ENCODE peak calls at places on chromosomes 1 and 21, in six cellular contexts. One of them, this sample, is unnamed.

GRCh38 chr1:14880456-14881316 is 272.9 kb upstream of the TMEM51 start:
- DNase-seq in gastrocnemius medialis: no peak
- DNase-seq in left ventricle myocardium inferior: no peak
- DNase-seq in cardiac muscle cell: no peak
- DNase-seq in thyroid gland: no peak
- DNase-seq in lower lobe of right lung: no peak
- DNase-seq in this sample: no peak

GRCh38 chr1:12180315-12180714 is 13.5 kb downstream of the TNFRSF1B start:
- DNase-seq in gastrocnemius medialis: peak; percentile 77
- DNase-seq in thyroid gland: peak; percentile 28
- DNase-seq in lower lobe of right lung: peak; percentile 92
- DNase-seq in cardiac muscle cell: no peak
- DNase-seq in left ventricle myocardium inferior: peak; percentile 69
- DNase-seq in this sample: no peak

GRCh38 chr1:9823943-9824701 is at the start of gene CLSTN1:
- DNase-seq in lower lobe of right lung: peak; percentile 92
- DNase-seq in cardiac muscle cell: peak; percentile 94
- DNase-seq in left ventricle myocardium inferior: peak; percentile 92
- DNase-seq in thyroid gland: peak; percentile 84
- DNase-seq in gastrocnemius medialis: peak; percentile 70
- DNase-seq in this sample: peak; percentile 95

GRCh38 chr1:161999318-162000052 is 24.2 kb downstream of the OLFML2B start:
- DNase-seq in left ventricle myocardium inferior: no peak
- DNase-seq in cardiac muscle cell: no peak
- DNase-seq in thyroid gland: no peak
- DNase-seq in lower lobe of right lung: no peak
- DNase-seq in gastrocnemius medialis: no peak
- DNase-seq in this sample: no peak

GRCh38 chr1:203048555-203049051 is 22.3 kb downstream of the PPFIA4 start:
- DNase-seq in gastrocnemius medialis: no peak
- DNase-seq in left ventricle myocardium inferior: no peak
- DNase-seq in lower lobe of right lung: no peak
- DNase-seq in thyroid gland: peak; percentile 70
- DNase-seq in cardiac muscle cell: peak; percentile 58
- DNase-seq in this sample: no peak

GRCh38 chr1:33022650-33023200 is 14.0 kb downstream of the AK2 start:
- DNase-seq in cardiac muscle cell: no peak
- DNase-seq in gastrocnemius medialis: no peak
- DNase-seq in lower lobe of right lung: no peak
- DNase-seq in thyroid gland: no peak
- DNase-seq in left ventricle myocardium inferior: no peak
- DNase-seq in this sample: no peak

GRCh38 chr1:200034821-200035396 is 7.4 kb downstream of the NR5A2 start:
- DNase-seq in gastrocnemius medialis: no peak
- DNase-seq in thyroid gland: no peak
- DNase-seq in left ventricle myocardium inferior: no peak
- DNase-seq in cardiac muscle cell: no peak
- DNase-seq in lower lobe of right lung: no peak
- DNase-seq in this sample: peak; percentile 55

GRCh38 chr1:43354471-43354870 is 4.3 kb upstream of the CDC20 start:
- DNase-seq in left ventricle myocardium inferior: no peak
- DNase-seq in gastrocnemius medialis: no peak
- DNase-seq in thyroid gland: no peak
- DNase-seq in lower lobe of right lung: no peak
- DNase-seq in cardiac muscle cell: no peak
- DNase-seq in this sample: no peak

GRCh38 chr1:52771384-52771783 is 45.1 kb downstream of the ZYG11B start:
- DNase-seq in gastrocnemius medialis: no peak
- DNase-seq in cardiac muscle cell: no peak
- DNase-seq in left ventricle myocardium inferior: no peak
- DNase-seq in thyroid gland: no peak
- DNase-seq in lower lobe of right lung: no peak
- DNase-seq in this sample: no peak

GRCh38 chr1:1893997-1894353 is 3.1 kb upstream of the GNB1 start:
- DNase-seq in thyroid gland: no peak
- DNase-seq in gastrocnemius medialis: no peak
- DNase-seq in cardiac muscle cell: no peak
- DNase-seq in left ventricle myocardium inferior: no peak
- DNase-seq in lower lobe of right lung: no peak
- DNase-seq in this sample: no peak

GRCh38 chr1:173669491-173669941 is at the start of gene ANKRD45:
- DNase-seq in gastrocnemius medialis: no peak
- DNase-seq in thyroid gland: peak; percentile 33
- DNase-seq in cardiac muscle cell: peak; percentile 76
- DNase-seq in lower lobe of right lung: peak; percentile 68
- DNase-seq in left ventricle myocardium inferior: peak; percentile 22
- DNase-seq in this sample: peak; percentile 77

GRCh38 chr1:160167580-160167979 is 16.2 kb downstream of the ATP1A4 start:
- DNase-seq in lower lobe of right lung: no peak
- DNase-seq in thyroid gland: no peak
- DNase-seq in cardiac muscle cell: no peak
- DNase-seq in gastrocnemius medialis: no peak
- DNase-seq in left ventricle myocardium inferior: no peak
- DNase-seq in this sample: peak; percentile 14
- TF ChIP-seq CTCF in lower lobe of right lung: no peak
- TF ChIP-seq CTCF in thyroid gland: no peak
- TF ChIP-seq CTCF in cardiac muscle cell: no peak
- TF ChIP-seq CTCF in gastrocnemius medialis: no peak
- TF ChIP-seq CTCF in left ventricle myocardium inferior: no peak
- TF ChIP-seq CTCF in this sample: peak; percentile 14

GRCh38 chr1:50421768-50422674 is 1.2 kb downstream of the DMRTA2 start:
- DNase-seq in thyroid gland: no peak
- DNase-seq in gastrocnemius medialis: no peak
- DNase-seq in left ventricle myocardium inferior: no peak
- DNase-seq in cardiac muscle cell: no peak
- DNase-seq in lower lobe of right lung: no peak
- DNase-seq in this sample: no peak
- H3K4me3 ChIP-seq in thyroid gland: no peak overlapping the region
- H3K4me3 ChIP-seq in gastrocnemius medialis: no peak overlapping the region
- H3K4me3 ChIP-seq in left ventricle myocardium inferior: no peak overlapping the region
- H3K4me3 ChIP-seq in cardiac muscle cell: no peak overlapping the region
- H3K4me3 ChIP-seq in lower lobe of right lung: no peak overlapping the region
- H3K4me3 ChIP-seq in this sample: peak overlapping the region; percentile 25

GRCh38 chr1:7621334-7622219 is 149.5 kb upstream of the VAMP3 start:
- DNase-seq in gastrocnemius medialis: no peak
- DNase-seq in thyroid gland: no peak
- DNase-seq in left ventricle myocardium inferior: no peak
- DNase-seq in lower lobe of right lung: peak; percentile 20
- DNase-seq in cardiac muscle cell: peak; percentile 56
- DNase-seq in this sample: no peak

GRCh38 chr1:7624791-7625355 is 146.2 kb upstream of the VAMP3 start:
- DNase-seq in lower lobe of right lung: peak; percentile 32
- DNase-seq in thyroid gland: no peak
- DNase-seq in cardiac muscle cell: no peak
- DNase-seq in left ventricle myocardium inferior: no peak
- DNase-seq in gastrocnemius medialis: no peak
- DNase-seq in this sample: no peak

GRCh38 chr1:7625401-7625800 is 145.7 kb upstream of the VAMP3 start:
- DNase-seq in gastrocnemius medialis: no peak
- DNase-seq in left ventricle myocardium inferior: no peak
- DNase-seq in thyroid gland: no peak
- DNase-seq in cardiac muscle cell: no peak
- DNase-seq in lower lobe of right lung: peak; percentile 11
- DNase-seq in this sample: no peak

GRCh38 chr1:7620196-7620595 is 150.9 kb upstream of the VAMP3 start:
- DNase-seq in gastrocnemius medialis: no peak
- DNase-seq in cardiac muscle cell: no peak
- DNase-seq in thyroid gland: no peak
- DNase-seq in left ventricle myocardium inferior: no peak
- DNase-seq in lower lobe of right lung: no peak
- DNase-seq in this sample: no peak

GRCh38 chr1:7623886-7624285 is 147.2 kb upstream of the VAMP3 start:
- DNase-seq in left ventricle myocardium inferior: no peak
- DNase-seq in lower lobe of right lung: peak; percentile 32
- DNase-seq in thyroid gland: peak; percentile 70
- DNase-seq in gastrocnemius medialis: no peak
- DNase-seq in cardiac muscle cell: no peak
- DNase-seq in this sample: no peak
- H3K27me3 ChIP-seq in left ventricle myocardium inferior: peaks cover 17% of the 10 kb centered on the region
- H3K27me3 ChIP-seq in lower lobe of right lung: peaks cover 5% of the 10 kb centered on the region
- H3K27me3 ChIP-seq in thyroid gland: no peaks in the 10 kb centered on the region
- H3K27me3 ChIP-seq in gastrocnemius medialis: no peaks in the 10 kb centered on the region
- H3K27me3 ChIP-seq in cardiac muscle cell: no peaks in the 10 kb centered on the region
- H3K27me3 ChIP-seq in this sample: peaks cover 66% of the 10 kb centered on the region

DNA sequence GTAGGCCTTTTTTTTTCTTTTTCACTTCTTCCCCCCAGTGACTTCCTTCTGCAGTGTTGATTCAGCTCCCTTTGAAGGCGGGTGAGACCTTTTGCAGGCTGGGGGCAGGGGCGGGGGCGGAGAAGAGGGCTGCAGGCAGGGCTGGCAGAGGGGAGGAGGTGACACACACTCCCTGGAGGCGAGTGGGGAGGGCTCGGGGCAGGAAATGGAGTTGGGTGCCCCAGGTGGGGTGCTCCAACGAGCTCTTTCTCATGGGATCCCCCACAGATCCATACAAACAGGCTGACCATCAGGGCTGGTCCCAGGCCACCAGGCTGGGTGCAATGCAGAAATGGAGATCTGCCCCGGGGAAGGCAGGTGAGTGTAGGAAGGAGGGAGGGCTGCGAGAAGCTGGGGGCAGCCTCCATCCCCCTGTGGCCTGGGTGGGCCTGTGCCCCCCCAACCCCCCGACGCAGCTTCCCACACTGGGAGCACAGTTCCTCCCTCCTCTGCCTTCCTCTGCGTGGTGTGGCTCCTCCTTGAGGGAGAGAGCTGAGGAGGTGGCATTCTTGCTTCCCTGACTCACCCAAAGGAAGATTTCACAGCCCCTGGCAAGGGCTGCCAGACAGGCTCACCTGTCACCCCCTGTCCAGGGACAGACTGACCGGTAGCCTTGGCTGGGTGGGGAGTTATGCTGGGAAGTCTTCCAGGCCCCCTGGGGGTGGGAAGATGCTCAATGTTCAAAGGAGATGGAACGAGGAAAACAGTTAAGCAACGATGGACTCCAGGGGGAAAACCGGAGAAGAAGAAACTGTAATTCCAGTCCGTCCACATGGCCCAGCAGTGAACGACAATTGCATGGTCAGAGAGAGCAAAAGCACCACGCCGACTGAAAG is 7.1 kb upstream of the ITGB2 start:
- DNase-seq in lower lobe of right lung: peak; percentile 68
- DNase-seq in thyroid gland: no peak
- DNase-seq in cardiac muscle cell: no peak
- DNase-seq in gastrocnemius medialis: no peak
- DNase-seq in left ventricle myocardium inferior: peak; percentile 46
- DNase-seq in this sample: peak; percentile 90
- TF ChIP-seq CTCF in lower lobe of right lung: no peak
- TF ChIP-seq CTCF in thyroid gland: no peak
- TF ChIP-seq CTCF in cardiac muscle cell: peak; percentile 27
- TF ChIP-seq CTCF in gastrocnemius medialis: no peak
- TF ChIP-seq CTCF in left ventricle myocardium inferior: no peak
- TF ChIP-seq CTCF in this sample: peak; percentile 23

GRCh38 chr1:212650228-212650627 is 41.7 kb downstream of the ATF3 start:
- DNase-seq in lower lobe of right lung: no peak
- DNase-seq in thyroid gland: no peak
- DNase-seq in gastrocnemius medialis: no peak
- DNase-seq in left ventricle myocardium inferior: no peak
- DNase-seq in cardiac muscle cell: no peak
- DNase-seq in this sample: no peak
- H3K4me3 ChIP-seq in lower lobe of right lung: no peak overlapping the region
- H3K4me3 ChIP-seq in thyroid gland: no peak overlapping the region
- H3K4me3 ChIP-seq in gastrocnemius medialis: no peak overlapping the region
- H3K4me3 ChIP-seq in left ventricle myocardium inferior: no peak overlapping the region
- H3K4me3 ChIP-seq in cardiac muscle cell: no peak overlapping the region
- H3K4me3 ChIP-seq in this sample: no peak overlapping the region

GRCh38 chr1:36852586-36852985 is 181.7 kb downstream of the GRIK3 start:
- DNase-seq in cardiac muscle cell: no peak
- DNase-seq in left ventricle myocardium inferior: no peak
- DNase-seq in gastrocnemius medialis: no peak
- DNase-seq in lower lobe of right lung: no peak
- DNase-seq in thyroid gland: no peak
- DNase-seq in this sample: no peak
- H3K27me3 ChIP-seq in cardiac muscle cell: no peaks in the 10 kb centered on the region
- H3K27me3 ChIP-seq in left ventricle myocardium inferior: peaks cover 100% of the 10 kb centered on the region
- H3K27me3 ChIP-seq in gastrocnemius medialis: peaks cover 16% of the 10 kb centered on the region
- H3K27me3 ChIP-seq in lower lobe of right lung: peaks cover 43% of the 10 kb centered on the region
- H3K27me3 ChIP-seq in thyroid gland: no peaks in the 10 kb centered on the region
- H3K27me3 ChIP-seq in this sample: peaks cover 45% of the 10 kb centered on the region